ENCODE peak calls at places on chromosomes 6 and 20, in eight cellular contexts. D, C, W, L, J, F, M and X are unnamed samples.

GRCh38 chr6:26394289-26394688 is 7.8 kb upstream of the BTN3A1 start:
- DNase-seq in D (peak), L (peak), W (no peak), F (peak), J (peak), C (no peak), M (peak), X (peak)

GRCh38 chr6:163711615-163712568 is 297.4 kb downstream of the QKI start:
- DNase-seq in D (no peak), C (peak), F (peak), M (no peak), L (no peak), W (peak), J (no peak), X (peak)

GRCh38 chr20:37096415-37097039 is 730 bp upstream of the RBL1 start:
- DNase-seq in W (peak), F (no peak), L (no peak), M (no peak), D (no peak), J (no peak), C (no peak), X (no peak)

GRCh38 chr6:168607272-168608112 is 166.5 kb downstream of the SMOC2 start:
- DNase-seq in M (peak), D (no peak), J (no peak), W (peak), L (no peak), F (no peak), C (no peak), X (no peak)

GRCh38 chr20:19254086-19254821 is 41.8 kb downstream of the SLC24A3 start:
- DNase-seq in J (no peak), C (no peak), F (peak), W (no peak), M (no peak), L (no peak), D (no peak), X (peak)

GRCh38 chr6:18978330-18979128 is 591.4 kb downstream of the RNF144B start:
- DNase-seq in J (no peak), D (no peak), M (peak), F (peak), C (no peak), W (no peak), L (no peak), X (no peak)

GRCh38 chr6:55636406-55637102 is 57.6 kb upstream of the HMGCLL1 start:
- DNase-seq in M (no peak), F (no peak), W (no peak), D (no peak), L (peak), C (no peak), J (peak), X (peak)

GRCh38 chr6:83707829-83708545 is 914 bp downstream of the SNAP91 start:
- DNase-seq in W (peak), D (no peak), J (no peak), M (no peak), C (peak), L (peak), F (peak), X (no peak)

GRCh38 chr20:3843490-3843889 is 3.1 kb upstream of the MAVS start:
- DNase-seq in W (no peak), J (no peak), L (no peak), C (no peak), F (no peak), D (peak), M (no peak), X (peak)

GRCh38 chr6:27091661-27092315 is 155.7 kb upstream of the PRSS16 start:
- DNase-seq in C (no peak), D (peak), W (peak), M (peak), J (peak), L (peak), F (peak), X (peak)

GRCh38 chr6:170459451-170459850 is 93.7 kb downstream of the PSMB1 start:
- DNase-seq in M (peak), C (no peak), L (no peak), J (no peak), F (peak), W (no peak), D (no peak), X (no peak)

GRCh38 chr6:100382767-100383195 is 81.9 kb downstream of the SIM1 start:
- DNase-seq in F (no peak), W (no peak), C (no peak), L (no peak), M (no peak), D (no peak), J (no peak), X (no peak)

GRCh38 chr6:25934181-25934580 is 3.7 kb upstream of the SLC17A2 start:
- DNase-seq in F (no peak), D (no peak), C (no peak), M (no peak), W (no peak), L (no peak), J (no peak), X (no peak)

GRCh38 chr6:151546941-151547659 is 53.3 kb downstream of the CCDC170 start:
- DNase-seq in D (no peak), F (no peak), M (no peak), L (no peak), W (no peak), C (no peak), J (no peak), X (no peak)

GRCh38 chr6:159906400-159906799 is 15.6 kb downstream of the MAS1 start:
- DNase-seq in J (no peak), M (no peak), F (no peak), C (no peak), D (no peak), W (no peak), L (no peak), X (no peak)

GRCh38 chr6:12012231-12012565 is at the start of gene HIVEP1:
- DNase-seq in C (no peak), L (no peak), M (peak), W (peak), F (peak), D (no peak), J (no peak), X (no peak)

GRCh38 chr6:42260972-42261371 is 43.3 kb upstream of the MRPS10 start:
- DNase-seq in C (no peak), W (peak), L (no peak), D (no peak), M (peak), J (peak), F (no peak), X (peak)

GRCh38 chr6:142642651-142643050 is 302.3 kb downstream of the HIVEP2 start:
- DNase-seq in J (no peak), W (no peak), L (no peak), F (peak), D (no peak), M (no peak), C (no peak), X (no peak)

GRCh38 chr20:63206878-63207277 is 9.1 kb downstream of the YTHDF1 start:
- DNase-seq in C (no peak), J (no peak), D (no peak), F (peak), L (peak), M (no peak), W (no peak), X (no peak)

GRCh38 chr20:34001378-34001777 is 7.7 kb downstream of the RALY start:
- DNase-seq in L (no peak), C (no peak), D (no peak), F (no peak), W (no peak), M (no peak), J (no peak), X (peak)

GRCh38 chr20:19769516-19769915 is 11.5 kb downstream of the RIN2 start:
- DNase-seq in D (no peak), W (no peak), J (no peak), C (no peak), L (no peak), F (no peak), M (no peak), X (no peak)

GRCh38 chr6:15244605-15245360 is 1.1 kb upstream of the JARID2 start:
- DNase-seq in W (peak), J (peak), C (peak), D (no peak), M (peak), F (peak), L (peak), X (peak)

GRCh38 chr6:52727908-52728307 is 35.4 kb downstream of the GSTA2 start:
- DNase-seq in C (no peak), D (no peak), M (no peak), J (no peak), F (no peak), L (no peak), W (no peak), X (no peak)

GRCh38 chr6:53512631-53513030 is 32.3 kb downstream of the GCLC start:
- DNase-seq in C (no peak), F (no peak), D (no peak), J (no peak), L (no peak), W (no peak), M (no peak), X (no peak)

GRCh38 chr6:53956804-53957203 is 154.4 kb upstream of the MLIP start:
- DNase-seq in L (no peak), W (no peak), M (no peak), C (no peak), D (no peak), J (no peak), F (no peak), X (no peak)

GRCh38 chr6:161465403-161465802 is 191.5 kb upstream of the AGPAT4 start:
- DNase-seq in W (no peak), F (no peak), L (no peak), D (no peak), J (no peak), M (no peak), C (no peak), X (no peak)

GRCh38 chr6:125008261-125008671 is 46.0 kb downstream of the RNF217 start:
- DNase-seq in F (peak), J (no peak), L (no peak), M (no peak), D (no peak), C (no peak), W (no peak), X (no peak)

GRCh38 chr6:109834595-109835437 is 143.3 kb upstream of the GPR6 start:
- DNase-seq in D (no peak), L (no peak), J (no peak), W (peak), C (no peak), F (no peak), M (no peak), X (no peak)

GRCh38 chr6:169799474-169799926 is 48.1 kb downstream of the ERMARD start:
- DNase-seq in F (no peak), J (no peak), W (no peak), C (no peak), M (no peak), L (no peak), D (no peak), X (no peak)

GRCh38 chr6:69164564-69165252 is 529.6 kb downstream of the ADGRB3 start:
- DNase-seq in F (no peak), C (no peak), J (no peak), D (no peak), W (peak), M (peak), L (no peak), X (peak)

GRCh38 chr6:112232845-112233256 is 21.5 kb downstream of the LAMA4 start:
- DNase-seq in W (no peak), J (no peak), F (peak), D (no peak), M (no peak), L (peak), C (no peak), X (peak)